ENCODE peak calls at places on chromosomes 7 and 10, in six cellular contexts. I is Panc1, B is esophagus muscularis mucosa, Q is K562, A is H1, R is stomach. D is an unnamed sample. For H3K4me1, the result is how much of the 10 kb centered on the place peaks cover.

GRCh38 chr7:39741942-39742623 is 118.7 kb downstream of the RALA start:
- DNase-seq in I (no peak), R (no peak), B (no peak), Q (peak), A (peak), D (peak)

GRCh38 chr10:93722550-93722949 is 20.2 kb upstream of the FRA10AC1 start:
- DNase-seq in R (no peak), I (no peak), B (peak), Q (no peak), A (no peak), D (no peak)

GRCh38 chr7:47330026-47330425 is 251.9 kb downstream of the TNS3 start:
- DNase-seq in R (no peak), I (no peak), B (peak), Q (no peak), A (peak), D (no peak)

GRCh38 chr7:17588730-17589129 is 290.3 kb downstream of the AHR start:
- DNase-seq in I (no peak), A (no peak), B (no peak), R (no peak), Q (no peak), D (no peak)

GRCh38 chr7:108000875-108001758 is 1.8 kb downstream of the LAMB1 start:
- DNase-seq in Q (no peak), R (peak), B (no peak), I (no peak), A (peak), D (peak)

GRCh38 chr10:69327463-69328345 is 49.4 kb downstream of the HK1 start:
- DNase-seq in R (peak), B (peak), Q (no peak), I (no peak), A (no peak), D (peak)

GRCh38 chr7:1720325-1720724 is 50.2 kb downstream of the ELFN1 start:
- DNase-seq in I (no peak), Q (no peak), A (no peak), R (no peak), B (no peak), D (no peak)

GRCh38 chr10:44946201-44946600 is 13.4 kb upstream of the RASSF4 start:
- DNase-seq in I (no peak), B (no peak), A (peak), Q (no peak), R (no peak), D (no peak)

GRCh38 chr7:148261996-148262688 is 328.4 kb upstream of the C7orf33 start:
- DNase-seq in Q (no peak), B (no peak), I (no peak), R (no peak), A (no peak), D (no peak)

GRCh38 chr10:22727663-22728062 is 13.3 kb upstream of the PIP4K2A start:
- DNase-seq in I (no peak), R (no peak), B (no peak), Q (no peak), A (no peak), D (no peak)

GRCh38 chr7:27314111-27314510 is 71.5 kb downstream of the EVX1 start:
- DNase-seq in B (no peak), I (no peak), Q (no peak), A (no peak), R (no peak), D (no peak)

GRCh38 chr7:36186359-36186758 is 33.3 kb downstream of the EEPD1 start:
- DNase-seq in B (no peak), I (no peak), A (no peak), R (no peak), Q (no peak), D (no peak)
- H3K4me1 ChIP-seq in B (half or more), I (half or more), A (under half), R (half or more), Q (under half), D (under half)

GRCh38 chr7:87933605-87933952 is 472 bp upstream of the ADAM22 start:
- DNase-seq in B (no peak), R (no peak), A (no peak), I (no peak), Q (no peak), D (no peak)

GRCh38 chr7:87934699-87935372 is 785 bp downstream of the ADAM22 start:
- DNase-seq in I (no peak), Q (no peak), R (no peak), A (peak), B (no peak), D (peak)

GRCh38 chr7:87935373-87935706 is 1.3 kb downstream of the ADAM22 start:
- DNase-seq in A (no peak), I (no peak), Q (no peak), R (no peak), B (no peak), D (no peak)

DNA sequence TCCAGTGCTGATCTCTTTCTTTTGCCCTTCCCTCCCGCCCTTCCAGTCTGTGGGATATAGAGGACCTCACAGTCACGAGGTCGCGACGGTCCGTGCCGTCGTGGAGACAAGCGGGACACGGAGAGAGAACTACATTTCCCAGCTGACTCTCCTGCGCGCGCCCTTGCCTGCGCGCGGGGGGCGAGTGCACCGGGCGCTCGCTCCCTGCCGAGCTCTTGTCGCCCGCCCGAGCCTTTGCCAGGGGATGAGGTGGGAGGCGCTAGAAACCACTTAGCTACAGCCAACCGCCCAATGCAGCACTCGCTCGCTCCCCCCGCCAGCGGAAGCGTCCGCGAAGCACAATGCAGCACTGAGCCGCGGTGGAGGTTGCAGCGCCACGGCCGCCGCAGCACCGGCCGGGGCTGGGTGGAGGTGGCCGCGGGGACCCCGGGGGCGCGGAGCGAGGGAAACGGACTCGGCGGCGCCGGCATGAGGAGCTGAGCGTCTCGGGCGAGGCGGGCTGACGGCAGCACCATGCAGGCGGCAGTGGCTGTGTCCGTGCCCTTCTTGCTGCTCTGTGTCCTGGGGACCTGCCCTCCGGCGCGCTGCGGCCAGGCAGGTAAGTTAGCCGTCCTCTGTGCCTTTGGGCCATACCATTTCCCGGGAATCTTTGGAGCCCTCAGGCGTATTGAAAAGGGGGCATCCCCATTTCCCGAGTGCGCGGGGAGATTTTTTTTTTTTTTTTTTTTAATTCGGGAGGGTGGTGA is at the start of gene ADAM22:
- DNase-seq in I (peak), Q (peak), A (peak), R (peak), B (peak), D (peak)
- TF ChIP-seq POLR2AphosphoS5 in I (no peak), Q (no peak), A (peak), R (peak), B (peak), D (peak)

DNA sequence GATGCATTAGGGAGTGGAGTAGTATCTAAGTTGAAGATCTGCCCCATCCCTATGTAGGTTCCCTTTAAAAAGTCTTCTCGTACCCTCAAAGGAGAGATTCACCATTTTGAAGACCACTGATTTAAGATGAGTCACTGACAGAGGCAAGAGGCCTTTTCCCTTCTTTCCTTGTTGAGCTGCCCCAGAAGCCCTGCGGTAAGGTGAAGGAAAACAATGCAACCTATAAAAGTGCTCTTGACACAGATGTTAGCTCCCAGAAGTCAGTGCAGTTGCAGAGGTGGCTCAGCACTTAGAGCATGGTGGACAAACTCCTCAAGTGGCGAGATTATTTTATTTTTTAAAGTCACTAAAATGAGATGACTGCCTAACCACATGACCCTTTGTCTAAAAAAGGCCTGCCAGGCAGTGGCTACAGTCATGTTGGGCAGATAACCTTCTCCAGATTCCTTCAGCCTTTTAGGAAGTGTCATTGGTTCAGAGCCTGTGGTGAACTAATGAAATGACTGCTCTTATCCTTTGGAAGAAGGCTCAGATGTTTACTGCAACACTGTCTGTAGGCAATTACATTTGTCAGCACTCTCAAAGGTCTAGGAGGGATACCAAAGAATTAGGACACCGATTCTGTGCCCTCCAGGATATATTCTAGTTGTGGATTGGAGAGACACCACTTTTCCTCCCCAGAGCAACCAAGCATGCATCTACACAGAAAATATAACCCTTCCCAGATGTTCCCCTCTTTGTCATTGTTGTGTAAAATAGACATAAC is 88.7 kb downstream of the ARID5B start:
- DNase-seq in A (no peak), R (no peak), Q (no peak), I (no peak), B (no peak), D (no peak)
- H3K27ac ChIP-seq in A (no peak), R (no peak), Q (no peak), I (no peak), B (peak), D (peak)

GRCh38 chr7:24836084-24836483 is 78.8 kb upstream of the GSDME start:
- DNase-seq in A (no peak), I (no peak), B (no peak), Q (no peak), R (no peak), D (no peak)

GRCh38 chr7:24834150-24834798 is 77.0 kb upstream of the GSDME start:
- DNase-seq in A (no peak), Q (no peak), B (no peak), R (no peak), I (no peak), D (peak)

GRCh38 chr7:24831240-24831639 is 74.0 kb upstream of the GSDME start:
- DNase-seq in A (no peak), I (no peak), R (no peak), B (no peak), Q (no peak), D (no peak)

GRCh38 chr7:24835643-24836042 is 78.4 kb upstream of the GSDME start:
- DNase-seq in A (no peak), R (no peak), B (no peak), Q (no peak), I (no peak), D (no peak)

DNA sequence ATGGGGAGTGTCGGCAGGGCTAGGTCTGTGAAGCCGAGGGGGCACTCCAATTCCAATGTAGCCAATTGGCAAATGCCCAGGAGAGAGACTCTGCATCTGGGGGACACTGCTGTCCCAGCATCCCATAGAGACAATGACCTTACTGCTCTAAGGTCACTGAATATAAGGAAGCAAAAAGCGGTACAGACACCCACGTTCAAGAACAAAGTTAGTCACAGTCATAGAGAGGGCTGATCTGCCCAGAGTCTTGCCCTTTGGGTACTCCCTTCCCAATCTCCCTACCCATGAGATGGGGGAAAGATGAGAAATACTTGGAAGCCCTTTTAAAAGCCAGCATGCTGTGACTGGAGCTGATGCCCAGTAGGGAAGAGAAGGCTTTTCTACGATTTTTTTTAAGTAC is 76.3 kb upstream of the GSDME start:
- DNase-seq in I (no peak), A (no peak), B (no peak), Q (no peak), R (no peak), D (no peak)
- H3K4me1 ChIP-seq in I (under half), A (under half), B (under half), Q (under half), R (under half), D (under half)

DNA sequence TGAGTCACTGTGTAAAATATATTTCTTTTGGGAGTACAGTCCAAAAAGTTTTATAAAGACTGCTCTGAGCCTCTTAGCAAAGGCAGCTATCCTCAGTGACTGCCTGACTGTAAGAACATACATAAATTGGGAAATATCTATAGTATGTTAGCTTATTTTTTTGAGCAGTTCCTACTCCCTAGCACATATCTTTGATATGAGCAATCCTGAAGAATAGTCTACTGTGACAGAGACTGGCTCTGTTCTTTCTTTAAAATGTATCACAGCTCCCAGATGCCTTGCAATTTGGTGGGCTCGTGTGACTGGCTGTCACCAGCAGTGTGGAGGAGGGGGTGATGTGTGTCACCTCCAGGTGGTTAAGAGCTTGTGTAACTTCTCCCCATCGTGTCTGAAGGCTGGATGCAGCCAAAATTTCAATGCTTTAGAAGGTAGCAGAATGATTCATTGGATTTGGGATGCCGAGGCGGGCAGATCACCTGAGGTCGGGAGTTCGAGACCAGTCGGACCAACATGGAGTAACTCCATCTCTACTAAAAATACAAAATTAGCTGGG is 47.9 kb downstream of the MTERF1 start:
- DNase-seq in A (no peak), R (no peak), I (no peak), B (no peak), Q (no peak), D (no peak)
- TF ChIP-seq POLR2AphosphoS5 in A (no peak), R (no peak), I (no peak), B (no peak), Q (no peak), D (no peak)

GRCh38 chr10:132452216-132452650 is 55.2 kb downstream of the PWWP2B start:
- DNase-seq in B (no peak), R (no peak), I (no peak), A (no peak), Q (no peak), D (peak)
- H3K27ac ChIP-seq in B (peak), R (peak), I (peak), A (no peak), Q (no peak), D (peak)

GRCh38 chr10:96309631-96310358 is 5.6 kb downstream of the DNTT start:
- DNase-seq in Q (no peak), R (no peak), A (no peak), I (no peak), B (no peak), D (no peak)

GRCh38 chr10:96310359-96310669 is 6.1 kb downstream of the DNTT start:
- DNase-seq in Q (no peak), R (no peak), A (no peak), I (no peak), B (no peak), D (no peak)

GRCh38 chr10:96311180-96311697 is 7.0 kb downstream of the DNTT start:
- DNase-seq in A (no peak), B (no peak), Q (no peak), I (no peak), R (no peak), D (no peak)

GRCh38 chr10:96317067-96317833 is 13.0 kb downstream of the DNTT start:
- DNase-seq in R (no peak), B (no peak), I (no peak), Q (no peak), A (no peak), D (no peak)

GRCh38 chr10:96313348-96313747 is 9.1 kb downstream of the DNTT start:
- DNase-seq in B (no peak), R (no peak), A (no peak), Q (no peak), I (no peak), D (no peak)
- H3K4me1 ChIP-seq in B (under half), R (under half), A (under half), Q (under half), I (under half), D (under half)

GRCh38 chr7:102063736-102064135 is 222.9 kb upstream of the SH2B2 start:
- DNase-seq in A (peak), B (no peak), R (peak), I (no peak), Q (peak), D (peak)
- TF ChIP-seq POLR2AphosphoS5 in A (no peak), B (no peak), R (no peak), I (no peak), Q (no peak), D (no peak)

DNA sequence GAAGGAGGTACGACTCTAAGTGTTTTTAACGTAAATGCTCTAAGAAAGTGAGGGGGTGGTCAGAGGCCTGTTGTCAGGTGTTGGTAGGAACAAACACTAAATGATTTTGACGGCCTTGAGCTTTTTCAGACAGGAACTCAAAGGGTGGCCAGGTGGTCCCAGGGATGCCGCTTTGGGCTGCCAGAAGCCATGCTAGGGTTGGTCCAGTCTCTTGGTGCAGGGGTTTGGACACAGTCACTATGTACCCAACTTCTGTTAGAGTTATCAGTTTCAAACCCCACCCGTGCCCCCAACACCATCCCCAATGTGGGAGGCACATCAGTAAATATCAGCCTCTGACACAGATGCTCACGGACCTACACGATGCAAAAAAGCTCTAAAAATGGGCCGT is 9.3 kb downstream of the ATP6V0E2 start:
- DNase-seq in B (no peak), R (no peak), I (no peak), Q (no peak), A (no peak), D (no peak)
- H3K27ac ChIP-seq in B (peak), R (no peak), I (no peak), Q (no peak), A (no peak), D (no peak)